ENCODE peak calls at places on chromosomes 4 and X, in five cellular contexts. R, G, A, K and I are unnamed samples.
A peak's percentile ranks its signal among the peaks of the same experiment; 100 is the strongest.

GRCh38 chrX:39559229-39559628 is 538.5 kb downstream of the BCOR start:
- DNase-seq in R (no peak), G (no peak), A (no peak), K (no peak), I (no peak)

GRCh38 chrX:29478336-29479069 is 736.9 kb upstream of the MAGEB2 start:
- DNase-seq in R (peak; percentile 0), G (peak; percentile 12), A (peak; percentile 51), K (peak; percentile 1), I (peak; percentile 15)

GRCh38 chr4:109733728-109734127 is 3.9 kb upstream of the PLA2G12A start:
- DNase-seq in R (no peak), G (no peak), A (no peak), K (no peak), I (no peak)

GRCh38 chr4:82626251-82626868 is 64.6 kb upstream of the TMEM150C start:
- DNase-seq in R (no peak), G (no peak), A (no peak), K (no peak), I (no peak)

GRCh38 chr4:2296621-2297601 is 35.0 kb upstream of the MXD4 start:
- DNase-seq in R (no peak), G (no peak), A (no peak), K (no peak), I (no peak)

GRCh38 chrX:56793533-56794320 is 64.7 kb downstream of the NBDY start:
- DNase-seq in R (no peak), G (no peak), A (no peak), K (no peak), I (no peak)

GRCh38 chrX:77346859-77347258 is 100.3 kb upstream of the FGF16 start:
- DNase-seq in R (no peak), G (no peak), A (no peak), K (no peak), I (no peak)

GRCh38 chrX:4935846-4936245 is 1222.4 kb upstream of the PRKX start:
- DNase-seq in R (no peak), G (no peak), A (no peak), K (no peak), I (no peak)

GRCh38 chr4:124290678-124291077 is 421.9 kb downstream of the ANKRD50 start:
- DNase-seq in R (no peak), G (no peak), A (no peak), K (no peak), I (no peak)

GRCh38 chr4:115515379-115516171 is 402.2 kb upstream of the NDST4 start:
- DNase-seq in R (no peak), G (no peak), A (peak; percentile 32), K (no peak), I (no peak)

GRCh38 chrX:110145854-110146253 is 142.9 kb downstream of the TMEM164 start:
- DNase-seq in R (no peak), G (peak; percentile 25), A (no peak), K (no peak), I (peak; percentile 10)

GRCh38 chr4:181465826-181466225 is 777.4 kb upstream of the TENM3 start:
- DNase-seq in R (no peak), G (no peak), A (no peak), K (no peak), I (no peak)

GRCh38 chr4:6393066-6393465 is 79.3 kb downstream of the PPP2R2C start:
- DNase-seq in R (no peak), G (no peak), A (no peak), K (no peak), I (no peak)

GRCh38 chr4:169256101-169256612 is 14.6 kb downstream of the SH3RF1 start:
- DNase-seq in R (no peak), G (no peak), A (no peak), K (no peak), I (no peak)

GRCh38 chrX:78452356-78452755 is 124.9 kb upstream of the CYSLTR1 start:
- DNase-seq in R (no peak), G (no peak), A (no peak), K (no peak), I (no peak)

GRCh38 chr4:123554819-123555499 is 158.4 kb downstream of the SPRY1 start:
- DNase-seq in R (no peak), G (no peak), A (no peak), K (no peak), I (no peak)

GRCh38 chrX:53048169-53049126 is at the start of gene GPR173:
- DNase-seq in R (no peak), G (no peak), A (no peak), K (no peak), I (peak; percentile 57)

GRCh38 chrX:136620780-136621179 is 27.2 kb upstream of the CD40LG start:
- DNase-seq in R (no peak), G (no peak), A (no peak), K (no peak), I (no peak)

GRCh38 chrX:109533005-109533404 is 3.6 kb upstream of the NXT2 start:
- DNase-seq in R (no peak), G (no peak), A (no peak), K (no peak), I (no peak)

GRCh38 chrX:16610121-16610565 is 39.8 kb upstream of the S100G start:
- DNase-seq in R (no peak), G (no peak), A (no peak), K (no peak), I (no peak)

GRCh38 chr4:169659736-169660670 is 39.6 kb downstream of the CLCN3 start:
- DNase-seq in R (peak; percentile 91), G (peak; percentile 85), A (peak; percentile 74), K (peak; percentile 7), I (peak; percentile 36)

GRCh38 chr4:47215759-47216158 is 184.4 kb downstream of the GABRB1 start:
- DNase-seq in R (no peak), G (no peak), A (no peak), K (no peak), I (no peak)

GRCh38 chr4:163404570-163404969 is 60.9 kb downstream of the NPY5R start:
- DNase-seq in R (peak; percentile 1), G (no peak), A (no peak), K (no peak), I (no peak)

GRCh38 chr4:82885410-82885809 is 5.5 kb downstream of the SEC31A start:
- DNase-seq in R (peak; percentile 54), G (no peak), A (no peak), K (no peak), I (no peak)

GRCh38 chrX:31036895-31037294 is 34.9 kb downstream of the FTHL17 start:
- DNase-seq in R (peak; percentile 42), G (peak; percentile 36), A (no peak), K (no peak), I (peak; percentile 36)

GRCh38 chrX:49250578-49250977 is 13.9 kb downstream of the FOXP3 start:
- DNase-seq in R (no peak), G (no peak), A (no peak), K (no peak), I (no peak)

GRCh38 chr4:158253350-158253980 is 43.2 kb downstream of the TMEM144 start:
- DNase-seq in R (peak; percentile 53), G (no peak), A (no peak), K (no peak), I (peak; percentile 21)

GRCh38 chr4:48779095-48779997 is 733 bp downstream of the FRYL start:
- DNase-seq in R (peak; percentile 20), G (peak; percentile 54), A (no peak), K (no peak), I (peak; percentile 66)

GRCh38 chrX:24876782-24877315 is 138.9 kb downstream of the ARX start:
- DNase-seq in R (no peak), G (no peak), A (no peak), K (no peak), I (no peak)

GRCh38 chrX:155841232-155841631 is 39.9 kb upstream of the VAMP7 start:
- DNase-seq in R (no peak), G (no peak), A (no peak), K (no peak), I (no peak)

GRCh38 chr4:100023800-100024199 is 73.7 kb upstream of the H2AZ1 start:
- DNase-seq in R (no peak), G (no peak), A (no peak), K (no peak), I (no peak)

GRCh38 chr4:38747629-38748028 is 35.2 kb downstream of the TLR10 start:
- DNase-seq in R (no peak), G (no peak), A (no peak), K (no peak), I (no peak)

GRCh38 chr4:38752393-38752961 is 30.3 kb downstream of the TLR10 start:
- DNase-seq in R (no peak), G (no peak), A (peak; percentile 62), K (no peak), I (no peak)

GRCh38 chr4:38751341-38752043 is 31.3 kb downstream of the TLR10 start:
- DNase-seq in R (no peak), G (no peak), A (no peak), K (no peak), I (no peak)

GRCh38 chr4:38757945-38758344 is 24.8 kb downstream of the TLR10 start:
- DNase-seq in R (no peak), G (peak; percentile 20), A (no peak), K (peak; percentile 21), I (peak; percentile 24)

DNA sequence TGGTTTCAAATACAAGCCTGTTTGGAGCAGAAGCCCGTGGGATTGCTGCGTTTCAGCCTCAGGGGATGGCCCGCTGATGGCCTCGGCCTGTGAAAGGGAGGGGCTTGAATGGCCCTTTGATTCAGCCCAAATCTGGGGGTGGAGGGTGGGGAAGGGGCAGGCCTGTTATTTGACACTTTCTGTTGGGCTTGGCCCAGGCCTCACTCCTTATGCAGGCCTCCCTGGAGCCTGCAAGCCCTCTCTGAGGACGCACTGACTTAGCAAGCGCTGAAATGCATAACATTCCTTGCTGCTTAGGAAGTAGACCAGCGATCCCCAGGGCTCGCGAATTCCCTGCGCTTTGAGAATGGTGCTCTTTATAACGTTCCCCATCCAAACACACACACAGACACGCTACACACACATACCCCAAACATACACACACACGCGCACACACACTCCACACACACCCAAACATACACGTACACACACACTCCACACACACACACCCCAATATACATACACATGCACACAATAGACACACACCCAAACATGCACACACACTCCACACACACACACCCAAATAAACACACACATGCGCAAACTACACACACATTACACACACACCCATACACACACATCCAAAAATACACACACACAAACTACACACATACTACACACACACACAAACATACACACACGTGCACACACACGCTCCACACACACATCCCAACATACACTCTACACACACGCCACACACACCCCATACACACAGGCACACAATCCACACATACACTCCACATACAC is 29.6 kb downstream of the TLR10 start:
- DNase-seq in R (peak; percentile 38), G (no peak), A (no peak), K (peak; percentile 88), I (peak; percentile 88)
- TF ChIP-seq CREB1 in R (no peak), G (no peak), A (no peak), K (no peak), I (no peak)

GRCh38 chr4:128942547-128942946 is 133.0 kb downstream of the JADE1 start:
- DNase-seq in R (no peak), G (no peak), A (no peak), K (no peak), I (no peak)
- TF ChIP-seq USF2 in R (no peak), G (no peak), A (no peak), K (no peak), I (no peak)

DNA sequence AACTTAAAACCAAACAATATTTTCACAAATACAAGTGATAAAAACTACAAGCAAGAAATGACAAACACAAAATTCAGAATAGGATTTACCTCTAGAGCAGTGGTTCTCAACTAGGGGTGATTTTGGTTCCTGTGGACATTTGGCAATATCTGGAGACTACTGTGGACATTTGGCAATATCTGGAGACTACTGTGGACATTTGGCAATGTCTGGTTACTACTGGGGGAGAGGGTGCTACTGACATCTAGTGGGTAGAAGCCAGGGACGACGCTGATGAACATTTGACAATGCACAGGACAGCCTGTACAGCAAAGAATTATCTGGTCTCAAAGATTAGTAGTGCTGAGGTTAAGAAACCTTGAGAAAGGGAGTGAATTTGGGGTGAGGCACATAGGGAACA is 169.8 kb downstream of the CLCN4 start:
- DNase-seq in R (peak; percentile 25), G (no peak), A (no peak), K (no peak), I (no peak)
- TF ChIP-seq CREB1 in R (no peak), G (no peak), A (no peak), K (no peak), I (no peak)

GRCh38 chr4:153143527-153144348 is 60.5 kb upstream of the TRIM2 start:
- DNase-seq in R (no peak), G (peak; percentile 29), A (no peak), K (no peak), I (no peak)
- TF ChIP-seq USF2 in R (no peak), G (no peak), A (no peak), K (no peak), I (no peak)